ENCODE peak calls at places on chromosomes 7 and 10, in seven cellular contexts. O, C, V, Z, Y, Q and I are unnamed samples.

GRCh38 chr7:41566581-41566980 is 136.3 kb downstream of the INHBA start:
- DNase-seq in C (no peak), O (no peak), V (no peak), Z (no peak), Q (no peak), Y (no peak), I (no peak)

GRCh38 chr10:29465384-29465783 is 169.4 kb downstream of the SVIL start:
- DNase-seq in Y (no peak), C (no peak), Q (no peak), O (no peak), Z (no peak), V (no peak), I (no peak)

GRCh38 chr7:54664235-54665228 is 94.5 kb downstream of the SEC61G start:
- DNase-seq in V (peak), Q (peak), C (peak), Z (peak), O (peak), Y (peak), I (peak)

GRCh38 chr7:150378115-150378852 is 846 bp upstream of the ZNF775 start:
- DNase-seq in V (peak), C (peak), Y (peak), Z (no peak), Q (no peak), O (peak), I (peak)

GRCh38 chr7:133513608-133514007 is 260.7 kb downstream of the EXOC4 start:
- DNase-seq in O (peak), Q (no peak), C (no peak), V (no peak), Y (no peak), Z (no peak), I (no peak)

GRCh38 chr10:133013478-133013877 is 71.1 kb upstream of the CFAP46 start:
- DNase-seq in C (no peak), Z (no peak), Y (no peak), Q (no peak), V (peak), O (no peak), I (peak)

GRCh38 chr7:9711259-9711658 is 1262.4 kb upstream of the PHF14 start:
- DNase-seq in Q (no peak), C (no peak), O (no peak), Z (no peak), V (no peak), Y (no peak), I (no peak)

GRCh38 chr10:103892181-103892580 is 25.8 kb downstream of the STN1 start:
- DNase-seq in Z (no peak), C (no peak), Q (no peak), O (no peak), V (no peak), Y (no peak), I (no peak)

GRCh38 chr10:11684717-11685645 is 57.2 kb upstream of the ECHDC3 start:
- DNase-seq in V (peak), Y (no peak), Q (no peak), C (no peak), O (peak), Z (peak), I (peak)

GRCh38 chr7:7851381-7851780 is 117.2 kb upstream of the GLCCI1 start:
- DNase-seq in C (no peak), V (no peak), Y (no peak), O (peak), Q (no peak), Z (no peak), I (no peak)

GRCh38 chr10:125000366-125001312 is 58.7 kb downstream of the ZRANB1 start:
- DNase-seq in Z (no peak), V (peak), Y (no peak), Q (no peak), C (no peak), O (peak), I (no peak)

GRCh38 chr7:11573128-11573527 is 258.9 kb downstream of the THSD7A start:
- DNase-seq in Y (no peak), C (no peak), O (no peak), Z (no peak), Q (no peak), V (no peak), I (no peak)

GRCh38 chr7:54542920-54543539 is 855 bp downstream of the VSTM2A start:
- DNase-seq in O (peak), Q (no peak), Z (no peak), Y (peak), C (peak), V (peak), I (no peak)

GRCh38 chr10:114103286-114103685 is 59.6 kb downstream of the ADRB1 start:
- DNase-seq in C (peak), Y (peak), Q (no peak), O (peak), Z (no peak), V (peak), I (peak)

GRCh38 chr7:98014830-98015229 is 24.8 kb upstream of the OCM2 start:
- DNase-seq in O (no peak), Q (no peak), C (no peak), Z (no peak), Y (no peak), V (no peak), I (no peak)

GRCh38 chr10:33660329-33660728 is 325.9 kb upstream of the NRP1 start:
- DNase-seq in C (no peak), O (no peak), V (no peak), Y (no peak), Z (no peak), Q (no peak), I (no peak)

GRCh38 chr10:131247873-131248272 is 63.6 kb downstream of the TCERG1L start:
- DNase-seq in V (no peak), Q (no peak), C (no peak), O (no peak), Y (no peak), Z (no peak), I (no peak)

GRCh38 chr7:128809363-128809762 is 17.6 kb downstream of the CCDC136 start:
- DNase-seq in Q (no peak), Y (no peak), C (no peak), O (no peak), V (no peak), Z (no peak), I (no peak)

GRCh38 chr7:124881981-124882380 is 47.6 kb downstream of the POT1 start:
- DNase-seq in O (no peak), C (no peak), Y (no peak), Z (no peak), Q (no peak), V (no peak), I (no peak)

GRCh38 chr7:123966936-123967335 is 41.9 kb downstream of the SPAM1 start:
- DNase-seq in Z (no peak), Q (no peak), V (peak), C (no peak), O (no peak), Y (no peak), I (peak)

GRCh38 chr7:73718905-73719805 is at the start of gene STX1A:
- DNase-seq in Q (no peak), Y (peak), Z (peak), V (peak), C (peak), O (peak), I (peak)

GRCh38 chr7:157640144-157640543 is 303.3 kb downstream of the DNAJB6 start:
- DNase-seq in Z (no peak), Q (no peak), C (no peak), Y (no peak), V (no peak), O (no peak), I (no peak)

GRCh38 chr7:22356010-22356854 is 722 bp downstream of the RAPGEF5 start:
- DNase-seq in Q (no peak), O (no peak), V (no peak), Y (peak), Z (peak), C (peak), I (peak)

GRCh38 chr10:115503546-115503945 is 410.4 kb downstream of the ATRNL1 start:
- DNase-seq in C (no peak), Q (no peak), V (no peak), Z (no peak), Y (no peak), O (no peak), I (no peak)

GRCh38 chr10:50554995-50555568 is 68.7 kb downstream of the SGMS1 start:
- DNase-seq in Z (no peak), C (no peak), Y (no peak), O (peak), V (no peak), Q (no peak), I (peak)

GRCh38 chr7:122532406-122533269 is 166.3 kb downstream of the RNF133 start:
- DNase-seq in C (no peak), Y (peak), Q (no peak), Z (no peak), V (no peak), O (peak), I (no peak)

GRCh38 chr7:3978839-3979238 is 677.8 kb downstream of the SDK1 start:
- DNase-seq in C (no peak), O (no peak), V (no peak), Q (no peak), Z (no peak), Y (no peak), I (no peak)

GRCh38 chr7:371779-372545 is 82.0 kb downstream of the FOXL3 start:
- DNase-seq in C (no peak), Y (no peak), V (no peak), Z (no peak), Q (no peak), O (no peak), I (no peak)

GRCh38 chr7:36157506-36158320 is 4.7 kb downstream of the EEPD1 start:
- DNase-seq in V (no peak), Q (no peak), Z (no peak), C (no peak), O (no peak), Y (no peak), I (peak)

GRCh38 chr7:32892521-32893224 is 1.1 kb upstream of the KBTBD2 start:
- DNase-seq in Y (no peak), Z (no peak), V (peak), Q (peak), C (no peak), O (peak), I (peak)

GRCh38 chr10:97801449-97801848 is 29.6 kb upstream of the SFRP5 start:
- DNase-seq in C (no peak), Q (no peak), O (no peak), V (no peak), Z (no peak), Y (no peak), I (no peak)

GRCh38 chr7:44970521-44971051 is 8.2 kb downstream of the MYO1G start:
- DNase-seq in Y (no peak), C (no peak), V (no peak), Q (no peak), O (no peak), Z (no peak), I (no peak)

GRCh38 chr10:60182691-60183090 is 207.0 kb downstream of the ANK3 start:
- DNase-seq in O (peak), Y (no peak), V (no peak), C (no peak), Z (no peak), Q (no peak), I (no peak)

GRCh38 chr10:63633677-63634487 is 112.7 kb downstream of the REEP3 start:
- DNase-seq in O (peak), V (peak), C (no peak), Y (no peak), Q (no peak), Z (no peak), I (peak)